ENCODE peak calls at places on chromosomes 6 and 20, in four cellular contexts. O, V, D and E are unnamed samples.

GRCh38 chr6:103122766-103123601 is 1729.5 kb downstream of the GRIK2 start:
- DNase-seq in D (peak; percentile 69), O (peak; percentile 27), V (peak; percentile 36), E (peak; percentile 86)

GRCh38 chr6:111256646-111257045 is 169.3 kb downstream of the SLC16A10 start:
- DNase-seq in D (no peak), O (no peak), V (no peak), E (no peak)

GRCh38 chr6:106381871-106382270 is 21.4 kb downstream of the CRYBG1 start:
- DNase-seq in V (peak; percentile 36), O (no peak), D (no peak), E (no peak)

GRCh38 chr6:152341596-152341995 is 295.6 kb downstream of the SYNE1 start:
- DNase-seq in V (no peak), D (no peak), O (no peak), E (no peak)

GRCh38 chr6:155273438-155273837 is 9.6 kb downstream of the CLDN20 start:
- DNase-seq in V (peak; percentile 37), D (no peak), O (peak; percentile 65), E (peak; percentile 43)

GRCh38 chr6:118320652-118321051 is 227.4 kb upstream of the PLN start:
- DNase-seq in O (no peak), V (peak; percentile 20), D (no peak), E (no peak)

GRCh38 chr6:137657351-137657911 is 163.2 kb upstream of the OLIG3 start:
- DNase-seq in O (no peak), V (no peak), D (no peak), E (no peak)

GRCh38 chr20:6231551-6231950 is 108.7 kb upstream of the FERMT1 start:
- DNase-seq in O (no peak), V (peak; percentile 21), D (no peak), E (no peak)

GRCh38 chr6:126380072-126380583 is 40.2 kb downstream of the CENPW start:
- DNase-seq in O (no peak), D (no peak), V (no peak), E (no peak)

GRCh38 chr20:58192567-58192966 is 35.9 kb downstream of the ANKRD60 start:
- DNase-seq in O (peak; percentile 65), V (no peak), D (no peak), E (no peak)

GRCh38 chr6:1267057-1267732 is 44.7 kb upstream of the FOXQ1 start:
- DNase-seq in V (peak; percentile 40), O (no peak), D (no peak), E (peak; percentile 57)

GRCh38 chr6:39792501-39793450 is 600 bp downstream of the DAAM2 start:
- DNase-seq in V (peak; percentile 27), D (no peak), O (peak; percentile 48), E (no peak)

GRCh38 chr6:87979737-87980136 is 67.9 kb upstream of the SPACA1 start:
- DNase-seq in O (no peak), D (no peak), V (no peak), E (no peak)

GRCh38 chr6:135063926-135064325 is 9.3 kb upstream of the HBS1L start:
- DNase-seq in V (no peak), O (no peak), D (no peak), E (no peak)

GRCh38 chr20:43726811-43727338 is at the start of gene GTSF1L:
- DNase-seq in V (peak; percentile 82), D (no peak), O (no peak), E (no peak)

GRCh38 chr6:57265755-57266221 is 43.7 kb upstream of the RAB23 start:
- DNase-seq in O (no peak), D (no peak), V (peak; percentile 72), E (no peak)

DNA sequence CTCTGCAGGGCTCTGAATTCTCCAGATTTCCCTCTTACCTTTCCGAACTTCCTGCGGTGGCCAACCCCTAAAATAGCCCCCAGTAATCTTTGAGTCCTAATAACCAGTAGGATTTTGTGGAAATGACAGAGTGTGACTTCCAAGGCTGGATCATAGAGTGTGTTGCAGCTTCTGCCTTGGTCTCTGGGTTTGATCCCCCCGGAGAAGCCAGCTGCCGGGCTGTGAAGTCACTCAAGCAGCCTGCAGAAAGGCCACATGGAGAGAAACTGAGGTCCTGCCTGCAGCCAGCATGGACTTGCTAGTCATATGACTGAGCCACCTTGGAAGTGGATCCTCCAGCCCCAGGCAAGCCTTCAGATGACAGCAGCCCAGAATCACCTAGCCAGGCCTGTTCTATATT is 46.3 kb upstream of the SCRT2 start:
- DNase-seq in O (no peak), V (no peak), D (no peak), E (no peak)
- TF ChIP-seq EZH2phosphoT487 in O (no peak), V (no peak), D (no peak), E (no peak)

GRCh38 chr6:38352636-38353035 is 287.1 kb downstream of the BTBD9 start:
- DNase-seq in D (no peak), O (no peak), V (peak; percentile 20), E (no peak)

GRCh38 chr6:38354905-38355304 is 284.8 kb downstream of the BTBD9 start:
- DNase-seq in D (no peak), V (no peak), O (no peak), E (no peak)

GRCh38 chr6:38353310-38354032 is 286.3 kb downstream of the BTBD9 start:
- DNase-seq in O (no peak), D (no peak), V (no peak), E (no peak)

GRCh38 chr6:38354033-38354373 is 285.7 kb downstream of the BTBD9 start:
- DNase-seq in D (no peak), O (no peak), V (no peak), E (no peak)

GRCh38 chr6:38355519-38355918 is 284.2 kb downstream of the BTBD9 start:
- DNase-seq in D (no peak), V (no peak), O (no peak), E (no peak)
- H3K27ac ChIP-seq in D (no peak overlapping the region), V (no peak overlapping the region), O (peak overlapping the region; percentile 98), E (no peak overlapping the region)

GRCh38 chr20:49594143-49594928 is 26.4 kb upstream of the PTGIS start:
- DNase-seq in D (no peak), O (no peak), V (peak; percentile 94), E (peak; percentile 70)
- H3K4me1 ChIP-seq in D (peaks cover 38% of the 10 kb centered on the region), O (no peaks in the 10 kb centered on the region), V (peaks cover 47% of the 10 kb centered on the region), E (peaks cover 22% of the 10 kb centered on the region)

GRCh38 chr20:22525821-22526220 is 58.6 kb downstream of the FOXA2 start:
- DNase-seq in V (no peak), O (no peak), D (no peak), E (no peak)

GRCh38 chr20:22525069-22525820 is 59.1 kb downstream of the FOXA2 start:
- DNase-seq in O (no peak), V (no peak), D (no peak), E (no peak)

GRCh38 chr20:22523499-22524392 is 60.6 kb downstream of the FOXA2 start:
- DNase-seq in D (no peak), V (no peak), O (no peak), E (peak; percentile 75)

GRCh38 chr20:22523128-22523498 is 61.3 kb downstream of the FOXA2 start:
- DNase-seq in O (no peak), D (no peak), V (no peak), E (no peak)

DNA sequence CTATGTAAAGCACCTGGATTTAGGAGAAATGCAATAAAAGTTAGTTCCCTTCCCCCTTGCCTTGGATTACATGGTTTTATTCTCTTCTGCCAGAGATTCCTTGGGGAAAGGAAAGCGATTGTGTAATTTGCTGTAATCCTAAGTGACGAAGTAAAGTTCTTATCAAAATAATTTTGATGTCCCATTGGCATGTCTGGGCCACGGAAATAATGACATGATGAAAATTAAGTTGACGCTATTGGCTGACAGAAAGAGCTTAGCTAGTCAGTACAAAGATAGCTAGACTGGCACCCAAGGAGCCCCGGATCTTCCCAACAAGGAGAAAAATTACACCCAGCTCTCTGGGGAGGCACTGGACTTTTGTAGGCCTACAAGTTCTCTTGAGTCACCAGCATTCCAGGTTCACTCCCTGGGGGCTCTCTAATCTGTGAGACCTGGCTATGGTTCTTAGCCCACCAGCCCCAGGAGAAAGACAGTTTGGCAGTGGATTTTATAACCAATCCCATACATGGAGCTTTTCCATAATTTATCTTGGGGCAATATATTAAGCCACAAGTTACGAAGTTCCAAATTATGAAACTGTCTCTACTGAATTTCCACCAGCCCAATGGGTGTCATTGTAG is 59.9 kb downstream of the FOXA2 start:
- DNase-seq in O (no peak), D (no peak), V (no peak), E (no peak)
- TF ChIP-seq EZH2phosphoT487 in O (no peak), D (no peak), V (no peak), E (no peak)

DNA sequence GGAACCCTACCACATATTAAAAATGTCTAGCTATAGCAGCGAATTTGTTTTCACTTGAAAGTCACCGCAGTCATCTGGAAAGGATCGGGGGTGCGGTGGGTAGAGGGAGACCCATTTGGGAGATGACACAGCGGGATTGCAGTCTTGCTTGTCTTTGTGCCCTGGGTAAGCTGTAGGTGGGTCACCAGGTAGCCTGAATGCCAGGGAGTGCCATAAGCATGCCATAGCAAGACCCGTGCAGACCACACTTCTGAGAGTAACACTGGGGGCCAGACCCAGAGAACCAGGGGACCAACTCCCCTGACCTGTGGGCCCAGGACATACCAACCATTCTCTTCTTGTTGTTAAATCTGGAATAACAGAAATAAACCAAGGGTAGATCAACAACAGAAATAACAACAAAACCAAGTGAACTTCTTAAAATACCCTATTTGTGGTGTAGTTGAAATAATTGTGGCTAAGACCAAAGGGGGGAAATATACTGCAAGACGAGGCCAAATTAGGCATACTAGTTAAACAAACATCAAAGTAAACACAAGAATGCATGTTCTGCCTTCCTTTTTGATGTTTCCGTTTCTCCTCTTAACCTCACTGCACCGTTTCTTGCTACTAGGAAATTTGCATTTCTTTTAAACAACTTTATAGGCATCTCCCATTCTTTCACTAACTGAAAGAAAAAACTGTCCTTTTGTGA is 128.1 kb downstream of the SASH1 start:
- DNase-seq in D (no peak), O (no peak), V (no peak), E (no peak)
- H3K27ac ChIP-seq in D (no peak overlapping the region), O (no peak overlapping the region), V (no peak overlapping the region), E (no peak overlapping the region)